ENCODE peak calls at places on chromosomes 4 and X, in five cellular contexts. B is stomach, C is right lobe of liver, W is endothelial cell of umbilical vein, K is ovary. E is an unnamed sample. For H3K9me3 and H3K36me3, the result is how much of the 10 kb centered on the place peaks cover.

GRCh38 chr4:161336016-161336415 is 827.8 kb downstream of the FSTL5 start:
- DNase-seq in K (no peak), C (no peak), W (no peak), B (no peak), E (no peak)

GRCh38 chrX:52852110-52852872 is 15.6 kb downstream of the XAGE3 start:
- DNase-seq in W (no peak), K (no peak), C (no peak), B (no peak), E (no peak)

GRCh38 chr4:172997217-172997609 is 171.4 kb upstream of the GALNT7 start:
- DNase-seq in C (no peak), B (no peak), K (no peak), W (no peak), E (no peak)

GRCh38 chr4:77360451-77360850 is 203.4 kb downstream of the CCNG2 start:
- DNase-seq in C (no peak), W (no peak), B (peak), K (no peak), E (no peak)

GRCh38 chr4:6560416-6561172 is 14.4 kb upstream of the MAN2B2 start:
- DNase-seq in C (no peak), B (no peak), K (no peak), W (no peak), E (no peak)

GRCh38 chrX:71911731-71912050 is 1.0 kb downstream of the NHSL2 start:
- DNase-seq in K (no peak), B (no peak), W (no peak), C (peak), E (no peak)

GRCh38 chr4:81930506-81931238 is 443.1 kb downstream of the HNRNPD start:
- DNase-seq in C (no peak), K (no peak), B (no peak), W (no peak), E (no peak)

GRCh38 chr4:107216379-107216778 is 180.3 kb upstream of the DKK2 start:
- DNase-seq in B (no peak), W (no peak), K (no peak), C (no peak), E (no peak)

GRCh38 chr4:182724414-182724813 is 192.8 kb downstream of the DCTD start:
- DNase-seq in C (no peak), B (no peak), K (no peak), W (no peak), E (no peak)

GRCh38 chrX:52811065-52811625 is at the start of gene XAGE5:
- DNase-seq in K (no peak), C (no peak), B (no peak), W (no peak), E (no peak)

GRCh38 chr4:177380730-177381287 is 61.4 kb downstream of the AGA start:
- DNase-seq in B (no peak), W (no peak), K (no peak), C (no peak), E (no peak)

GRCh38 chrX:10167573-10167972 is 10.8 kb downstream of the CLCN4 start:
- DNase-seq in B (no peak), W (no peak), K (no peak), C (no peak), E (no peak)

GRCh38 chr4:18923496-18924161 is 902.1 kb upstream of the LCORL start:
- DNase-seq in W (no peak), K (no peak), B (no peak), C (no peak), E (no peak)
- H3K9me3 ChIP-seq in W (under half), K (under half), B (under half), C (under half), E (under half)

GRCh38 chrX:357035-357692 is 29.5 kb downstream of the PPP2R3B start:
- DNase-seq in K (no peak), B (no peak), C (no peak), W (no peak), E (peak)
- H3K36me3 ChIP-seq in K (under half), B (under half), C (under half), W (under half), E (under half)

GRCh38 chr4:57966987-57967760 is 857.0 kb upstream of the IGFBP7 start:
- DNase-seq in C (no peak), W (no peak), K (no peak), B (no peak), E (no peak)
- H3K9me3 ChIP-seq in C (under half), W (under half), K (under half), B (under half), E (under half)

GRCh38 chr4:10112658-10113284 is 3.8 kb downstream of the WDR1 start:
- DNase-seq in K (no peak), W (no peak), C (no peak), B (no peak), E (no peak)

GRCh38 chr4:10109995-10110670 is 6.5 kb downstream of the WDR1 start:
- DNase-seq in K (no peak), C (no peak), B (no peak), W (no peak), E (no peak)

GRCh38 chr4:10113362-10114047 is 3.1 kb downstream of the WDR1 start:
- DNase-seq in W (no peak), K (no peak), C (no peak), B (no peak), E (no peak)

GRCh38 chr4:10108818-10109783 is 7.5 kb downstream of the WDR1 start:
- DNase-seq in K (no peak), B (no peak), W (no peak), C (no peak), E (no peak)

GRCh38 chr4:10111067-10111801 is 5.4 kb downstream of the WDR1 start:
- DNase-seq in W (no peak), B (no peak), K (no peak), C (no peak), E (no peak)
- H3K36me3 ChIP-seq in W (under half), B (half or more), K (under half), C (under half), E (half or more)

DNA sequence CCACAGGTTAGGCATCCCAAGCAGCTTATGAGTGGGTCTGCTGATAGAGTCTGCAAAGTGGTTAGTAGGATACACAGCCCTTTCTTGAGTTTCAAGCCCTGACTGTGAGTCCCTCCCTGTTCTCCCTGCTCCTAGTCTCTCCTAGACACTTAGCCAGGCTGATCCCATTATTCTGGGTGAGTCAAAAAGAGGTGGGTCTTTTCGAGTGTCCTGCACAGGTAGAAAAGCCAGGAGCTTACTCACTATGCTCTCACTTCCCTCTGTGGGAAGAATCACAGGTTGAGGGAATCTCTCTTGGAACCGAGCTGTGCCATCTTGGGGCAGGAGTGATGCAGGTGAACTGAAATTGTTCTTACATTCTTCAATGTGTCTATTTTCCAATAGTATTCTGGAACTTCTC is 29.7 kb downstream of the SCLT1 start:
- DNase-seq in C (no peak), K (no peak), B (no peak), W (no peak), E (no peak)
- H3K9me3 ChIP-seq in C (under half), K (under half), B (half or more), W (under half), E (half or more)

GRCh38 chrX:65731684-65732289 is 64.3 kb downstream of the MSN start:
- DNase-seq in K (no peak), B (no peak), C (no peak), W (no peak), E (no peak)
- H3K36me3 ChIP-seq in K (under half), B (under half), C (under half), W (under half), E (half or more)

DNA sequence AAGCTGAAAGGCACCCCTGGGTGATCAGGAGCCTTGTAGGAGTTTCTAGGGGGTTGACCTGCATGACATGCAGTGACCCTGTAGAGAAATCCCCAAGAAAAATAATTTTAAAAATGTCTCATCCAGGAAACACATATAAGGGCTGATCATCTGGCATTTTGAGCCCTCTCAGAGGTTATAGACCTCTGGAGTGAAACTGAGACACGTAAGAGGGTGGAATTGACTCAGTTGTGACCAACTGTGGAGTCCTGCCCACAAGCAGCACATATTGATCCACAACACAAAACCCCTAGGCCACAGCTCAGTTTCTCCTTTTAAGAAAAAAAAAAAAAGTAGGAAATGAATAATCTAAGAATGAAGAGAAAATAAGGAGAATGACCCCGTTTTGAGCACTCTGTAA is 32.5 kb upstream of the MTMR8 start:
- DNase-seq in W (no peak), K (no peak), C (no peak), B (no peak), E (no peak)
- H3K9me3 ChIP-seq in W (under half), K (under half), C (under half), B (under half), E (under half)

DNA sequence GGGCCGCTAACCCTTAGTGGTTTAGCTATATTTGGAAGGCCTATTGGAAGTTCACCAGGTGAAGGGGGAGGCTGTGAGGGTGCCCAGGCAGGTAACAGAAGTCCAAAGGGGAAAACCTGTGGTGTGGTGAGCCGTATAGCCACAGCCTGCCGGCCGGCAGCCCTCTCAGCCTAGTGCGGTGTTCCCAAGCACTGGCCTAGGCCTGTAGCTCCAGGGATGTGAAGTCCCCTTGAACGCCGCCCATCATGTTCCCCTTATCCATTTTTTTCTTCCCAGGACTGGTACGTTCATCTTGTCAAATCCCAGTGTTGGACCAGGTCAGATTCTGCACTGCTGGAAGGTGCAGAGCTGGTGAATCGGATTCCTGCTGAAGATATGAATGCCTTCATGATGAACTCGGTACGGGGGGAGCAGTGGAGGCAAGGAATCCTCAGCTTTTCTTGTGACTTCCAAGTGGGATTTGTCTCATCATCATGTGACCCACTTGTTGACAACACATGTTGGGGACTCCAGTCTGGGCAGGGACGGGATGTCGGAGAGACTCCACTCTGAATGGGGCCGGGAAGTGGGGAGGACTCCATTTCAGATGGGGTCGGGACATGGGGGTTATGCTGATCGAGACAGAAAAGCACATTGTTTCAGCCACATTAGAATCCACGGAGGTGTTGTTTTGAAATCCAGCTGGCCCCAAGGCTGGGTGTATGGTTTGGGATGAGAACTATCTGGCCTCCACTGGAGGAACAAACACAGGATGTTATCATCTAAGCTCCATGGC is 39.2 kb upstream of the MSANTD1 start:
- DNase-seq in B (no peak), C (no peak), K (no peak), W (no peak), E (no peak)
- H3K36me3 ChIP-seq in B (half or more), C (under half), K (under half), W (under half), E (under half)

GRCh38 chr4:58274553-58274952 is 1164.4 kb upstream of the IGFBP7 start:
- DNase-seq in B (no peak), K (no peak), W (no peak), C (no peak), E (no peak)

DNA sequence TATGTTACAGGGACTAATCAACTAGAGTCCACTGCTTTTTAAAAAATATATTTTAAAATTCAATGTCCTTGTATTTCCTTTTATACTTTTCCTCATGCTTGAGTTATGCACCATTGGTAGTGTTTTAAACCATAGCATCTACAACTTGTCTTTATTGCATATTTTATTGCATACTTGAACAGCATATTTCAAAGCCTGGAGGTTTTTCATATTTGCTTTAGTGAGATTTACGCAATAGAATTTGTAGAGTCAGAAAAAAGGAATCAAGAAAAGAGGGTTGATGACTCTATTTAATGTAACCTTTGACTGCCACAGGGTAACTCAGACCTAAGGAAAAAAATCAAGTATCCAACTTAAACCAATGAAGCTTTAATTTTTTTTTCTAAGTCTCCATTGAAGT is 1165.7 kb upstream of the IGFBP7 start:
- DNase-seq in W (no peak), C (no peak), B (no peak), K (no peak), E (no peak)
- H3K9me3 ChIP-seq in W (under half), C (under half), B (under half), K (under half), E (under half)